ENCODE peak calls at places on chromosomes 3 and 15, in seven cellular contexts. L, Z, V, B, A, S and I are unnamed samples.

GRCh38 chr3:43948013-43948412 is 257.3 kb downstream of the ABHD5 start:
- DNase-seq in L (no peak), V (no peak), Z (no peak), S (no peak), B (no peak), A (peak; percentile 36), I (no peak)

GRCh38 chr3:50930371-50931208 is 255.9 kb downstream of the DOCK3 start:
- DNase-seq in S (no peak), Z (no peak), A (no peak), B (no peak), L (no peak), V (no peak), I (no peak)

GRCh38 chr3:4581040-4581439 is 87.9 kb downstream of the ITPR1 start:
- DNase-seq in L (no peak), B (no peak), S (no peak), Z (no peak), V (no peak), A (no peak), I (no peak)

GRCh38 chr15:81292516-81293001 is 31.4 kb downstream of the STARD5 start:
- DNase-seq in V (no peak), Z (no peak), B (peak; percentile 84), A (peak; percentile 78), S (no peak), L (no peak), I (no peak)

GRCh38 chr3:71245971-71246860 is 337.3 kb downstream of the FOXP1 start:
- DNase-seq in L (no peak), A (peak; percentile 58), S (no peak), V (no peak), Z (no peak), B (no peak), I (no peak)

GRCh38 chr15:101446527-101447167 is 42.9 kb downstream of the PCSK6 start:
- DNase-seq in A (peak; percentile 48), L (no peak), V (no peak), Z (no peak), B (no peak), S (no peak), I (no peak)

GRCh38 chr15:92624401-92624991 is 31.1 kb downstream of the FAM174B start:
- DNase-seq in Z (no peak), A (no peak), L (peak; percentile 72), B (no peak), S (no peak), V (no peak), I (no peak)

GRCh38 chr3:186280737-186281136 is 81.3 kb downstream of the DGKG start:
- DNase-seq in V (no peak), L (no peak), A (no peak), Z (no peak), S (no peak), B (no peak), I (no peak)

GRCh38 chr3:9698293-9698692 is 5.3 kb upstream of the CPNE9 start:
- DNase-seq in A (no peak), S (no peak), Z (no peak), V (no peak), B (no peak), L (no peak), I (no peak)

GRCh38 chr15:50825946-50826345 is 60.4 kb upstream of the SPPL2A start:
- DNase-seq in V (no peak), A (no peak), L (no peak), B (no peak), Z (no peak), S (no peak), I (no peak)

GRCh38 chr15:48089664-48090063 is 31.1 kb upstream of the SLC24A5 start:
- DNase-seq in Z (no peak), A (no peak), V (no peak), S (no peak), B (no peak), L (no peak), I (no peak)

GRCh38 chr3:36701903-36702374 is 62.4 kb downstream of the DCLK3 start:
- DNase-seq in Z (no peak), V (peak; percentile 85), A (no peak), B (no peak), L (no peak), S (no peak), I (no peak)

GRCh38 chr3:135966349-135966695 is 794 bp downstream of the PPP2R3A start:
- DNase-seq in Z (peak; percentile 44), B (no peak), L (no peak), V (no peak), A (no peak), S (no peak), I (peak; percentile 66)

GRCh38 chr15:29143909-29144308 is 125.7 kb downstream of the NSMCE3 start:
- DNase-seq in Z (no peak), S (peak; percentile 55), A (no peak), V (no peak), L (no peak), B (no peak), I (no peak)

GRCh38 chr15:49831206-49831965 is 210.5 kb downstream of the DTWD1 start:
- DNase-seq in Z (no peak), V (no peak), B (no peak), A (no peak), L (peak; percentile 53), S (peak; percentile 84), I (no peak)

GRCh38 chr3:129352045-129352444 is 73.4 kb downstream of the HMCES start:
- DNase-seq in Z (no peak), A (peak; percentile 27), B (no peak), S (no peak), V (no peak), L (no peak), I (no peak)

GRCh38 chr3:147424325-147424910 is 15.3 kb downstream of the ZIC1 start:
- DNase-seq in S (no peak), L (no peak), V (no peak), Z (no peak), B (no peak), A (no peak), I (peak; percentile 35)

GRCh38 chr15:94265009-94265408 is 33.6 kb downstream of the MCTP2 start:
- DNase-seq in L (no peak), V (no peak), A (no peak), S (no peak), B (no peak), Z (no peak), I (no peak)

GRCh38 chr15:65796610-65797012 is 4.5 kb upstream of the DENND4A start:
- DNase-seq in A (no peak), Z (no peak), B (no peak), L (no peak), S (no peak), V (no peak), I (no peak)

GRCh38 chr3:139343895-139344856 is at the start of gene MRPS22:
- DNase-seq in S (peak; percentile 66), Z (peak; percentile 50), B (peak; percentile 85), L (peak; percentile 76), A (peak; percentile 92), V (no peak), I (peak; percentile 68)

GRCh38 chr3:29922990-29923746 is 642.3 kb downstream of the RBMS3 start:
- DNase-seq in A (no peak), Z (no peak), B (no peak), S (peak; percentile 14), V (no peak), L (peak; percentile 20), I (peak; percentile 41)

GRCh38 chr15:38531509-38531908 is 33.1 kb downstream of the RASGRP1 start:
- DNase-seq in L (no peak), B (no peak), S (no peak), A (no peak), Z (no peak), V (no peak), I (no peak)

GRCh38 chr15:69819371-69819770 is 278.3 kb downstream of the TLE3 start:
- DNase-seq in V (no peak), A (no peak), S (no peak), L (no peak), B (no peak), Z (no peak), I (no peak)

GRCh38 chr3:42510325-42510724 is 7.9 kb downstream of the VIPR1 start:
- DNase-seq in S (no peak), V (no peak), L (no peak), B (no peak), Z (no peak), A (no peak), I (no peak)

DNA sequence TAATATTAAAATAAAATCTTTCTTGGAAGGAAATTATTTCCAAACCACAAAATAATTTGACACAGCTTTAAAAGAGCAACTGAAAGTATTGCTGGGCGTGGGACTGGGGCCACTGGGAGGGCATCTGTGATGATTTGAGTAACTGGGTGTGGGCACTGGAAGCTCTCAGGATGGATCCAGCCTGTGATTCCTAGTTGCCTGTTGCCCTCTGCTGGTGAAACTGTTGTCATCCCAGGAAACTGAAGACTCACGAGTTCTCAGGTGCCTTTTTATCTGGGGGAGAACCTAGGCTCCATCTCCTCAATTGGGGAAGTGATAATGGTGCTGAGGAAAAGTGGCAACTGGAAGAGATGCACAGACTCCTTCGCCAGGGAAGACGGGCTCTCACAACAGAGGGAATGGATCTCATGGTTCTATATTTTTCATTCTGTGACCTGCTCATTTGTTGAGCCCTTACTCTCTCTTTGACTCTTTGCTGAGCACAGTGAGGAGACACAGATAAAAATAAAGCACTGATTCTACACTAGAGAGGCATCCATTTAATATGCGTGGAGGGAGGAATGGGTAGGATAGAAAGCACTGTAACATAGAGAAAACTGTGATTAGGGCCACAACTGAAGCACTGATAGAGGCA is 61.6 kb downstream of the TPRG1 start:
- DNase-seq in V (no peak), L (peak; percentile 25), A (peak; percentile 46), S (peak; percentile 14), B (peak; percentile 50), Z (peak; percentile 24), I (peak; percentile 57)
- TF ChIP-seq CTCF in V (peak; percentile 63), L (peak; percentile 70), A (no peak), S (peak; percentile 76), B (peak; percentile 49), Z (peak; percentile 82), I (peak; percentile 42)

DNA sequence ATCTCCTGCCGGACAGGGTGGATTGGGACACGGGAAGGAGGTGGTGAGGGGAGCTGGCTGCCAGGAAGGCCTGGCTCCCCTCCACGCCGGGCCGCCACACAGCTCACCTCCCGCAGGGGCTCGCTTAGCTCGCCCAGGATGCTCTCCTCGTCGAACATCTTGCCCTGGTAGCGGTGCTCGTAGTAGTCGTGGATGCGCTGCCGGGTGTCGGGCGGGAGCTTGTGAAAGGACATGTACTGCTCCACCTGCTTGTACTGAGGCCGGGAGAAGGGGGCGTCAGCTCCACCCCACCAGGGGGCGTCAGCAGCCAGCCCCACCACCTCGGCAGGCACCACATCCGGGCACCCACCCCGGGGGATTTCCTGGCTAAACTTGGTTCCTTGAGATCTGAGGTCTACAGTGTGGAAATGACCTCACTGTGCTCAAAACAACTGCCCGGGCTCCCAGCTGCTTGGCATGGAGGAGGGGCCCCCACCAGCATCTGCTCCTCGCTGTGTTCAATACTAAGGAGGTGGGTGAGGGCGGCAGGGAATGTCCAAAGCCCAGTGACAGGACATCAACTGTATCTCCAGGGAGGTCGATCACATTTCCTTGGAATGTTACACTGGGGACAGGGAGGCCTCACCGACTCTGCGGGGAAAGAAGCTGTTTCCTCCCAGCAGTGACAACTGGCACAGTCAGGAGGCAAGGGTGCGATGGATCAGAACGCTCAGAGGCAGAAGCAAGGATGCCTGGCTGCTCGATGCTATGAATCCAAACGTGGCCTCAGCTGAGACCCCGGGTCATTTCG is 43.4 kb downstream of the HCN4 start:
- DNase-seq in V (no peak), B (no peak), L (no peak), Z (no peak), S (no peak), A (peak; percentile 54), I (peak; percentile 63)
- TF ChIP-seq CTCF in V (no peak), B (no peak), L (peak; percentile 52), Z (peak; percentile 8), S (no peak), A (peak; percentile 25), I (peak; percentile 67)

GRCh38 chr3:194592798-194593752 is 40.1 kb downstream of the TMEM44 start:
- DNase-seq in B (no peak), L (no peak), A (no peak), Z (no peak), S (peak; percentile 100), V (no peak), I (no peak)
- TF ChIP-seq CTCF in B (no peak), L (no peak), A (no peak), Z (no peak), S (no peak), V (no peak), I (no peak)

GRCh38 chr3:184174646-184175492 is at the start of gene AP2M1:
- DNase-seq in S (peak; percentile 95), Z (peak; percentile 98), B (peak; percentile 99), V (peak; percentile 99), L (peak; percentile 98), A (peak; percentile 99), I (peak; percentile 98)
- TF ChIP-seq CTCF in S (no peak), Z (peak; percentile 9), B (no peak), V (no peak), L (no peak), A (no peak), I (no peak)